ENCODE peak calls at places on chromosomes 2 and 18, in six cellular contexts. P is ovary; I is psoas muscle; J is CD4-positive, CD25-positive, alpha-beta regulatory T cell; E is transverse colon; O is aorta. X is an unnamed sample.
A peak's percentile ranks its signal among the peaks of the same experiment; 100 is the strongest.

GRCh38 chr2:206164261-206164862 is 4.7 kb downstream of the EEF1B2 start:
- DNase-seq in P (no peak), I (no peak), J (peak; percentile 24), E (peak; percentile 13), O (no peak), X (peak; percentile 63)

GRCh38 chr18:7177131-7177744 is 53.7 kb upstream of the LRRC30 start:
- DNase-seq in P (peak; percentile 65), I (no peak), J (peak; percentile 0), E (no peak), O (no peak), X (peak; percentile 91)

GRCh38 chr18:56522826-56523225 is 115.6 kb downstream of the TXNL1 start:
- DNase-seq in P (no peak), I (no peak), J (no peak), E (no peak), O (no peak), X (no peak)

GRCh38 chr2:168545439-168546082 is 89.5 kb downstream of the CERS6 start:
- DNase-seq in P (no peak), I (no peak), J (no peak), E (no peak), O (no peak), X (no peak)

GRCh38 chr2:101842471-101842870 is 145.0 kb downstream of the MAP4K4 start:
- DNase-seq in P (no peak), I (no peak), J (peak; percentile 17), E (no peak), O (no peak), X (no peak)

GRCh38 chr2:18518116-18519111 is 42.0 kb downstream of the RDH14 start:
- DNase-seq in P (no peak), I (no peak), J (no peak), E (no peak), O (no peak), X (no peak)

GRCh38 chr2:54597153-54597827 is 126.2 kb upstream of the EML6 start:
- DNase-seq in P (peak; percentile 78), I (peak; percentile 74), J (peak; percentile 50), E (peak; percentile 68), O (no peak), X (peak; percentile 43)

GRCh38 chr2:86055314-86055713 is 50.4 kb downstream of the POLR1A start:
- DNase-seq in P (no peak), I (no peak), J (no peak), E (no peak), O (peak; percentile 37), X (no peak)

GRCh38 chr2:163185160-163185559 is 346.6 kb upstream of the KCNH7 start:
- DNase-seq in P (no peak), I (no peak), J (no peak), E (no peak), O (no peak), X (no peak)
- H3K4me1 ChIP-seq in P (no peaks in the 10 kb centered on the region), I (no peaks in the 10 kb centered on the region), J (no peaks in the 10 kb centered on the region), E (no peaks in the 10 kb centered on the region), O (no peaks in the 10 kb centered on the region), X (no peaks in the 10 kb centered on the region)

DNA sequence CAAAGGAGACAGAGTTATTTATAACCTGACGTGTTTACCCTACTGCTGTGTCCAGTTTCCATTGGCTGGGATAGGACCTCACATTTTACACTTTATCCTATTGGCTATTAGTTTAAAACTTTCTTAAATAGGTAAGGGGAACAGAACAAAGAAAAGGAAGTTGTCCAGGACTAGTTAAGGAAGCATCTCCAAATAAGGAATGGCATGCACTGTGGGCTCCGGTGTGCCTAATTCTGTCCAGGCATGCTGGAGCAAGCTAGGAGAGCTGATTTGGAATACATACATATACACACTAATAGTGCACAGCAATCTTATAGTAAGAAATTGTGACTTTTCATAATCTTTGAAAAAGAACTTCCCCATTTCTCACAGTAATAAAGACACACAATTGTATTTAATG is 72.2 kb downstream of the CAB39 start:
- DNase-seq in P (no peak), I (no peak), J (no peak), E (no peak), O (no peak), X (no peak)
- H3K9me3 ChIP-seq in P (no peaks in the 10 kb centered on the region), I (peaks cover 8% of the 10 kb centered on the region), J (peaks cover 18% of the 10 kb centered on the region), E (peaks cover 3% of the 10 kb centered on the region), O (peaks cover 2% of the 10 kb centered on the region), X (no peaks in the 10 kb centered on the region)

GRCh38 chr2:227815066-227815465 is 1.4 kb downstream of the CCL20 start:
- DNase-seq in P (no peak), I (no peak), J (no peak), E (no peak), O (no peak), X (no peak)
- H3K4me1 ChIP-seq in P (no peaks in the 10 kb centered on the region), I (no peaks in the 10 kb centered on the region), J (peaks cover 10% of the 10 kb centered on the region), E (no peaks in the 10 kb centered on the region), O (peaks cover 6% of the 10 kb centered on the region), X (no peaks in the 10 kb centered on the region)

DNA sequence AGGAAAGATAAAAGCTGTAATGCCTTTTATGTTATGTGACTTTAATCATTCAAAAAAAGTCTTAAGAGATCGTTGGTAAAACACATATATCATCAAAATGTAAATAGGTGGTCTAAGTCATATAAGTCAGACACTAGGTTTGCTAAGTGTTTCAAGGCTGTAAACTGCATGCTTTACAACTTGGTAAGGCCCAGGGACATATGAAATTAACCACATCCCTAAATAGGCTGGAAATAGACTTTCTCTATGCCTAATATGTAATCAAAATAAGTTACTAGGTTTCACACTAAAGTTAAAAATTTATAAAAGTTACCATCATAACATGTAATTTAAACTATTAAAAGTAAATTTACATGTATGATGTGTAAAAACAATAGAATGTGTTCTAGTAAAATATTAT is 946.3 kb upstream of the LRATD1 start:
- DNase-seq in P (no peak), I (no peak), J (no peak), E (no peak), O (no peak), X (no peak)
- H3K9me3 ChIP-seq in P (no peaks in the 10 kb centered on the region), I (peaks cover 30% of the 10 kb centered on the region), J (no peaks in the 10 kb centered on the region), E (peaks cover 8% of the 10 kb centered on the region), O (no peaks in the 10 kb centered on the region), X (no peaks in the 10 kb centered on the region)

DNA sequence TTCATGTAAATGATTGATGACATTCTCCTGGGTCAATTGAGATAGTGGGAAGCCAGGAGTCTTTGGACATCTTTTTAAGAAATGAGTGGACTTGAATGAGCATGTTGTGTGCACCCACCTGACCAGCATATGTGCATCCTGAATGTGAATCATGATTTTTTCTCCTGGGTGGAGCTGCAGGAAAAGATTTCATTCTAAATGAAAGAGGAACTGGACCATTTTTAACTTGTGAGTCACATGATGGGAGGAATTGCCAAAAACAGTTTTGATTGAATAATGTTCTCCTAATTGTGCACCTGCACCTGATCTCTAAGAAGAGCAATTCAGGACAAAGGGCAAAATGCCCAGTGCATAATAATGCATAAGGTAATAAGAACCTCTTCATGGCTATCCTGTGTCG is 32.3 kb downstream of the COPS8 start:
- DNase-seq in P (no peak), I (no peak), J (no peak), E (no peak), O (no peak), X (no peak)
- H3K4me1 ChIP-seq in P (no peaks in the 10 kb centered on the region), I (no peaks in the 10 kb centered on the region), J (no peaks in the 10 kb centered on the region), E (no peaks in the 10 kb centered on the region), O (no peaks in the 10 kb centered on the region), X (no peaks in the 10 kb centered on the region)

DNA sequence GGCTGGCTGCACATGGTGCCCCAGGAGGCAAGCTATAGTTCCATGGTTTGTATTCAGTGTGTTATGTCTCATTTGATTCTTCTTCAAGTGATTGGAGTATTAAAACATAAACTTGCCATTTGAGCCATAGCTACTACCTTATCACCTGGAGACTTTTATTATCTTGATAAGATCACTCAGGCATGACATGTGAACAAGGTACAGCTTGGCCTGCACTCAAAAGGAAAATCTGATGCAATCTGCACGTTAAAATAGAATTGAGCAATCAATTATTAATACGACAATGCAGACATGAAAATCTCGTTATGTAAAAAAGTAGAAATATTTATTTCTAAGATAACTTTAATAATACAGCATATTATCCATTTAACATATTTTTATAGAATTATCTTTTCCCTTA is 116.9 kb downstream of the RND3 start:
- DNase-seq in P (no peak), I (no peak), J (no peak), E (peak; percentile 32), O (no peak), X (no peak)
- H3K9me3 ChIP-seq in P (no peaks in the 10 kb centered on the region), I (no peaks in the 10 kb centered on the region), J (no peaks in the 10 kb centered on the region), E (no peaks in the 10 kb centered on the region), O (no peaks in the 10 kb centered on the region), X (no peaks in the 10 kb centered on the region)

DNA sequence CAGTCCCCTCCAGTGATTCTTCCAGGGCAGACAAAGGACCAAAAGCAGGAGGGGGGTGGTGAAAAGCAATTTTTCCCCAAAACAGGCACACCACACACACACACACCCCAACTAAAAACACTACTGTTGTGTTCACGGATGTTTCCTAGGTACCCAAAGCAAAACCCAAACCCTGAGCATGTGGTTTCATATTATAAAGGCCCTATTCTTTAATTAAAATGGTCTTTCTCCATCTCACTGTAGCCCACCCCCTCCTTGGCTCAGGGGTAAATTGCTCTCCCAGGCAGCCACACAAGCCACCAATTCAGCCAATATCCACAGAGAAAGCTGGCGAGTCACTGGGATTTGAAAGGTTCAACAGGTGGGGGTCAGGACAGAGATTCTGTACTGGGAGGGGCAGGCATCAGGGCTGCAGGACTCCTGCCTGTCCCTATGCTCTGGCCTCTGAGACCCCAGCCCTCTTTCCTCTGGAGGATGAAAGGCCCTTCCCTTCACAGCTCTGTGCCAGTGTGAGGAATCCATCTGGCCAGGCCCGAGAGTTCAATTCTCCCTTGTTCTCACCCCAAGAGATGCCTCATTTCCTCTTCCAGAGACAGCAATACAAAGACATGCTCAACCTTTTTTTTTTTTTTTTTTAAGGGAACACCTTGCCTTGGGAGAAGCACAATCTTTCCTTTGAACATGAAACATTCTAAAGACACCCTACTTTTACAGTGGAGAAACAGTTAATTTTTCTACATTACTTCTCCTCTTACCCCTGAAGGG is 43.6 kb downstream of the SPRED2 start:
- DNase-seq in P (no peak), I (no peak), J (no peak), E (no peak), O (no peak), X (no peak)
- H3K4me1 ChIP-seq in P (peaks cover 12% of the 10 kb centered on the region), I (peaks cover 13% of the 10 kb centered on the region), J (peaks cover 5% of the 10 kb centered on the region), E (peaks cover 8% of the 10 kb centered on the region), O (no peaks in the 10 kb centered on the region), X (peaks cover 10% of the 10 kb centered on the region)

GRCh38 chr2:52934354-52934898 is 833.2 kb upstream of the CHAC2 start:
- DNase-seq in P (no peak), I (no peak), J (no peak), E (no peak), O (no peak), X (no peak)

GRCh38 chr2:52929412-52929811 is 838.2 kb upstream of the CHAC2 start:
- DNase-seq in P (no peak), I (no peak), J (no peak), E (no peak), O (peak; percentile 53), X (no peak)

GRCh38 chr2:52933878-52934277 is 833.7 kb upstream of the CHAC2 start:
- DNase-seq in P (no peak), I (no peak), J (no peak), E (no peak), O (no peak), X (no peak)

GRCh38 chr2:52934920-52935640 is 832.5 kb upstream of the CHAC2 start:
- DNase-seq in P (no peak), I (no peak), J (peak; percentile 0), E (no peak), O (no peak), X (no peak)

DNA sequence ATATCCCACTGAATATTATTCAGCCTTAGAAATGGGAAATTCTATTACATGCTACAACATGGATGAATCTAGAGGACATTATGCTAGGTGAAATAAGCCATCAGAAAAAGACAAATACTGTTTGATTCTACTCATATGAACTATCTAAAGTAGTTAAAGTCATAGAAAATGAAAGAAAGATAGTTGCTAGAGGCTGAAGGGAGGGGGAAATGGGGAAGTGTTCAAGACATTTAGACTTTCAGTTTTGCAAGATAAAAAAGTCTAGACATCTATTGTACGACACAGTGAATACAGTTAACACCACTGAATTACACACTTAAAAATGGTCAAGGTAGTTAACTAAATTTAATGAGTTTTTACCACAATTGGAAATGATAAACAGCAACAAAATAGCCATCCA is 835.9 kb upstream of the CHAC2 start:
- DNase-seq in P (no peak), I (no peak), J (no peak), E (no peak), O (no peak), X (no peak)
- H3K9me3 ChIP-seq in P (no peaks in the 10 kb centered on the region), I (no peaks in the 10 kb centered on the region), J (no peaks in the 10 kb centered on the region), E (no peaks in the 10 kb centered on the region), O (no peaks in the 10 kb centered on the region), X (no peaks in the 10 kb centered on the region)

GRCh38 chr2:47034973-47035609 is 119.5 kb upstream of the MCFD2 start:
- DNase-seq in P (no peak), I (no peak), J (no peak), E (peak; percentile 46), O (peak; percentile 79), X (no peak)
- H3K4me1 ChIP-seq in P (peaks cover 22% of the 10 kb centered on the region), I (peaks cover 78% of the 10 kb centered on the region), J (no peaks in the 10 kb centered on the region), E (peaks cover 33% of the 10 kb centered on the region), O (peaks cover 5% of the 10 kb centered on the region), X (peaks cover 50% of the 10 kb centered on the region)

X was measured in testis.